ENCODE peak calls at places on chromosome 19, in five cellular contexts. A, C, O, N and B are unnamed samples.

GRCh38 chr19:51145926-51146493 is 3.9 kb downstream of the SIGLEC7 start:
- DNase-seq in A (no peak), O (no peak), N (no peak), C (peak), B (no peak)

GRCh38 chr19:4067396-4068057 is 828 bp upstream of the ZBTB7A start:
- DNase-seq in C (peak), N (no peak), O (peak), A (no peak), B (no peak)

GRCh38 chr19:35716735-35716984 is 1.1 kb upstream of the KMT2B start:
- DNase-seq in N (no peak), O (no peak), A (peak), C (no peak), B (peak)

GRCh38 chr19:20482721-20483120 is 82.9 kb downstream of the ZNF737 start:
- DNase-seq in N (peak), C (no peak), A (no peak), O (no peak), B (no peak)

GRCh38 chr19:55640577-55641375 is at the start of gene ZNF580:
- DNase-seq in A (peak), N (peak), O (peak), C (peak), B (peak)

GRCh38 chr19:40691421-40692211 is 1.2 kb upstream of the NUMBL start:
- DNase-seq in C (no peak), O (no peak), A (no peak), N (peak), B (peak)

GRCh38 chr19:16820056-16820455 is 9.1 kb upstream of the SIN3B start:
- DNase-seq in C (no peak), O (no peak), N (no peak), A (no peak), B (no peak)

GRCh38 chr19:23762884-23763711 is 4.4 kb upstream of the ZNF681 start:
- DNase-seq in O (peak), C (peak), A (peak), N (peak), B (peak)

GRCh38 chr19:20471441-20471840 is 94.1 kb downstream of the ZNF737 start:
- DNase-seq in A (no peak), C (no peak), O (no peak), N (no peak), B (no peak)

GRCh38 chr19:7716762-7717161 is 14.8 kb upstream of the FCER2 start:
- DNase-seq in O (no peak), A (no peak), N (no peak), C (no peak), B (no peak)

GRCh38 chr19:5999693-6000092 is 21.8 kb upstream of the RANBP3 start:
- DNase-seq in A (no peak), C (no peak), N (no peak), O (peak), B (no peak)

GRCh38 chr19:34193876-34194275 is 21.6 kb downstream of the LSM14A start:
- DNase-seq in O (no peak), A (no peak), N (no peak), C (no peak), B (no peak)

GRCh38 chr19:7492142-7493055 is 3.6 kb upstream of the PEX11G start:
- DNase-seq in C (no peak), N (no peak), O (no peak), A (no peak), B (no peak)

GRCh38 chr19:5434970-5435641 is 20.1 kb upstream of the ZNRF4 start:
- DNase-seq in O (no peak), C (no peak), N (no peak), A (no peak), B (no peak)

GRCh38 chr19:17246681-17247425 is 1.1 kb upstream of the NR2F6 start:
- DNase-seq in C (peak), N (peak), A (no peak), O (no peak), B (no peak)

GRCh38 chr19:11164278-11164677 is 8.7 kb upstream of the SPC24 start:
- DNase-seq in C (no peak), A (no peak), O (no peak), N (no peak), B (no peak)

GRCh38 chr19:38664503-38665211 is 17.2 kb downstream of the ACTN4 start:
- DNase-seq in C (no peak), N (no peak), A (no peak), O (no peak), B (no peak)

GRCh38 chr19:52170863-52171320 is 529 bp downstream of the ZNF836 start:
- DNase-seq in O (peak), A (no peak), C (no peak), N (no peak), B (no peak)

GRCh38 chr19:56988271-56988670 is 131.5 kb upstream of the USP29 start:
- DNase-seq in A (no peak), C (no peak), N (no peak), O (no peak), B (no peak)

GRCh38 chr19:33436360-33437345 is 63.1 kb downstream of the CEBPG start:
- DNase-seq in N (no peak), C (peak), O (no peak), A (peak), B (no peak)

GRCh38 chr19:2246014-2246620 is 3.0 kb upstream of the AMH start:
- DNase-seq in O (no peak), N (no peak), A (no peak), C (peak), B (no peak)

GRCh38 chr19:1038995-1039645 is 787 bp upstream of the ABCA7 start:
- DNase-seq in O (no peak), A (no peak), N (peak), C (no peak), B (no peak)

GRCh38 chr19:51777570-51778460 is 16.8 kb downstream of the FPR2 start:
- DNase-seq in N (peak), O (peak), C (peak), A (peak), B (peak)

GRCh38 chr19:2325261-2326046 is 2.9 kb downstream of the LSM7 start:
- DNase-seq in C (no peak), O (no peak), A (no peak), N (no peak), B (no peak)

GRCh38 chr19:2282062-2282861 is at the start of gene PEAK3:
- DNase-seq in C (peak), N (peak), A (peak), O (no peak), B (no peak)

GRCh38 chr19:14972676-14973075 is 7.0 kb downstream of the SLC1A6 start:
- DNase-seq in A (no peak), O (no peak), C (peak), N (no peak), B (no peak)

GRCh38 chr19:19229701-19230100 is 17.9 kb downstream of the NCAN start:
- DNase-seq in C (no peak), N (no peak), A (no peak), O (no peak), B (no peak)

GRCh38 chr19:48618278-48618915 is 581 bp downstream of the RPL18 start:
- DNase-seq in N (no peak), A (no peak), O (no peak), C (no peak), B (no peak)

GRCh38 chr19:44635581-44636438 is 7.9 kb upstream of the PVR start:
- DNase-seq in A (no peak), O (no peak), C (peak), N (peak), B (no peak)

GRCh38 chr19:18419699-18420460 is 682 bp downstream of the SSBP4 start:
- DNase-seq in C (no peak), A (peak), N (no peak), O (peak), B (no peak)

GRCh38 chr19:16180611-16181010 is 4.6 kb upstream of the FAM32A start:
- DNase-seq in A (no peak), C (no peak), N (peak), O (no peak), B (no peak)

GRCh38 chr19:14718522-14719113 is 28.8 kb downstream of the ZNF333 start:
- DNase-seq in A (no peak), O (no peak), N (no peak), C (no peak), B (no peak)

GRCh38 chr19:7549749-7550148 is 14.2 kb downstream of the PNPLA6 start:
- DNase-seq in C (no peak), N (no peak), A (peak), O (no peak), B (no peak)

GRCh38 chr19:49889687-49890348 is 6.9 kb downstream of the IL4I1 start:
- DNase-seq in N (peak), C (peak), A (peak), O (no peak), B (peak)

GRCh38 chr19:17777840-17778620 is 16.9 kb upstream of the B3GNT3 start:
- DNase-seq in N (peak), O (peak), A (peak), C (peak), B (peak)

GRCh38 chr19:35901055-35901644 is 810 bp upstream of the NFKBID start:
- DNase-seq in A (no peak), O (no peak), N (no peak), C (peak), B (no peak)